ENCODE peak calls at places on chromosomes 6 and 20, in seven cellular contexts. Y, X, B, W, H, M and O are unnamed samples.

GRCh38 chr6:160167547-160168391 is 46.2 kb downstream of the SLC22A1 start:
- DNase-seq in Y (no peak), X (no peak), B (no peak), W (no peak), H (no peak), M (no peak), O (no peak)

GRCh38 chr20:10524034-10524476 is 89.0 kb downstream of the SLX4IP start:
- DNase-seq in Y (no peak), X (no peak), B (peak), W (peak), H (no peak), M (no peak), O (no peak)

GRCh38 chr20:2817891-2818595 is 1.9 kb downstream of the TMEM239 start:
- DNase-seq in Y (no peak), X (no peak), B (no peak), W (no peak), H (no peak), M (no peak), O (no peak)

GRCh38 chr6:55943329-55943728 is 67.9 kb upstream of the BMP5 start:
- DNase-seq in Y (no peak), X (no peak), B (no peak), W (no peak), H (no peak), M (no peak), O (no peak)

GRCh38 chr6:131107166-131107565 is 28.1 kb upstream of the AKAP7 start:
- DNase-seq in Y (no peak), X (no peak), B (no peak), W (no peak), H (no peak), M (peak), O (peak)

GRCh38 chr6:31901415-31901952 is 402 bp downstream of the ZBTB12 start:
- DNase-seq in Y (peak), X (peak), B (peak), W (peak), H (peak), M (no peak), O (no peak)

GRCh38 chr6:106591111-106591825 is 38.0 kb downstream of the RTN4IP1 start:
- DNase-seq in Y (no peak), X (no peak), B (no peak), W (no peak), H (no peak), M (peak), O (no peak)

GRCh38 chr6:49342410-49342809 is 120.6 kb downstream of the MMUT start:
- DNase-seq in Y (no peak), X (no peak), B (no peak), W (no peak), H (no peak), M (no peak), O (no peak)

GRCh38 chr6:127854009-127854408 is 46.8 kb downstream of the THEMIS start:
- DNase-seq in Y (no peak), X (no peak), B (no peak), W (no peak), H (no peak), M (no peak), O (no peak)